ENCODE peak calls at places on chromosomes 4 and X, in eight cellular contexts. J is heart right ventricle, S is GM23338, Q is dorsolateral prefrontal cortex, B is IMR-90, Z is astrocyte of the spinal cord, O is fibroblast of pulmonary artery, F is choroid plexus epithelial cell. P is an unnamed sample.

GRCh38 chr4:99856166-99856565 is 38.1 kb downstream of the LAMTOR3 start:
- DNase-seq in J (no peak), S (no peak), Q (no peak), B (peak; percentile 50), Z (no peak), O (peak; percentile 62), F (peak; percentile 56), P (peak; percentile 4)

GRCh38 chrX:153867671-153868070 is 18.3 kb downstream of the L1CAM start:
- DNase-seq in J (no peak), S (no peak), Q (no peak), B (no peak), Z (no peak), O (no peak), F (no peak), P (no peak)

GRCh38 chr4:83328486-83328885 is 6.2 kb downstream of the HPSE start:
- DNase-seq in J (no peak), S (peak; percentile 79), Q (no peak), B (no peak), Z (no peak), O (no peak), F (peak; percentile 15), P (no peak)

GRCh38 chr4:65416875-65417274 is 253.4 kb downstream of the EPHA5 start:
- DNase-seq in J (peak; percentile 31), S (peak; percentile 14), Q (no peak), B (no peak), Z (peak; percentile 42), O (peak; percentile 7), F (peak; percentile 13), P (no peak)

GRCh38 chr4:9781343-9782135 is at the start of gene DRD5:
- DNase-seq in J (no peak), S (peak; percentile 75), Q (no peak), B (no peak), Z (no peak), O (no peak), F (no peak), P (no peak)

GRCh38 chrX:22128961-22129360 is 96.8 kb downstream of the PHEX start:
- DNase-seq in J (no peak), S (no peak), Q (no peak), B (no peak), Z (no peak), O (no peak), F (no peak), P (no peak)

GRCh38 chr4:138097912-138098600 is 144.1 kb downstream of the SLC7A11 start:
- DNase-seq in J (no peak), S (no peak), Q (no peak), B (no peak), Z (no peak), O (no peak), F (no peak), P (no peak)

GRCh38 chrX:43805579-43805978 is 76.7 kb downstream of the MAOB start:
- DNase-seq in J (no peak), S (no peak), Q (no peak), B (no peak), Z (no peak), O (peak; percentile 5), F (peak; percentile 1), P (no peak)

GRCh38 chr4:188841523-188841922 is 702.3 kb downstream of the TRIML1 start:
- DNase-seq in J (no peak), S (no peak), Q (no peak), B (no peak), Z (no peak), O (no peak), F (peak; percentile 10), P (no peak)

GRCh38 chrX:46961574-46962279 is 49.5 kb downstream of the JADE3 start:
- DNase-seq in J (no peak), S (peak; percentile 5), Q (no peak), B (no peak), Z (no peak), O (no peak), F (no peak), P (no peak)

GRCh38 chrX:49185062-49185394 is 1.1 kb downstream of the PRICKLE3 start:
- DNase-seq in J (no peak), S (peak; percentile 17), Q (no peak), B (no peak), Z (no peak), O (no peak), F (no peak), P (no peak)
- H3K4me3 ChIP-seq in J (peak overlapping the region; percentile 54), S (peak overlapping the region; percentile 63), Q (no peak overlapping the region), B (peak overlapping the region; percentile 32), Z (peak overlapping the region; percentile 31), O (peak overlapping the region; percentile 69), F (peak overlapping the region; percentile 53), P (peak overlapping the region; percentile 60)

DNA sequence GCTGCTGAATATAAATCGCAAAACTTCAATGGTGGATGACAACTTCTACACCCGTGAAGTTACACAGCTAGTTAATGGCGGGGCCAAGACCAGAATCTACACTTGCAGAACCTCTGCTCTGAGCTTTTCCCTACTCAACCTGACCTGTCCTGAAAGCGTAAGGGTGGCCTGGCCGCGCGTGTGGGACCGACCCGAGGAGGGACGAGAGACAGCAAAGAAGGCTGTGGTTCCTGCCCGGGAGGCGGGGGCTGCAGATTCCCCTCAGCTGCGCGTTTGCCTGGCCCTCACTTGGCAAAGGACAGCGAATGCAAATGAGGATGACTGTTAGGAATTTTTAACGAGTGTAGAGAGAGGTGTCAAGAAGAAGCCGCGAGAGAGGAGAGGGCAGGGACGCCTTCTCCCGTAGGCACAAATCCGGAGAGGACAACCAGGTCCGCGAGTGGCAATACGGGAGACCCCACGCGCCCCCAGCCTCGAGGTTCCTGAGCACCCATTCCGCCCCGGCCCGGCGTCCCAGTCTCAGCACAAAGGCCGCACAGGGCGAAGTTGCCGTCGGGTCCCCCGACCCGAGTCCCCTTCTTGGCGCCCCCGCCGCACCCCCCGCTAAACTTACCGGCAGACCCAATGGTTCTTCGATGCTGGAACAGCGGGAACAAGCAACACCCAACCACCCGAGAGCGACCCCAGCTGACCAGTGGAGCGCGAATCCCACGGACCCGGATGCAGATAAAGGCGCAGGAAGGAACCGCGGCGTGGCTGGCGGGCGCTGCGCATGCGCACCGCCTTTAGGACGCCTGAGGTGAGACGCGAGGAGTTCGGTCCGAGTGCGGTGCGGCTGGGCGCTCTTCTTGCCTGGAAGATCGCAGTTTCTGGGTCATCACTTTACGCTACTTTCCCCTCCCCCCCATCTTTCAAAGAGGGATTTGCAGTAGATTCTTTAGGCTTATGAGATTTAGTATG is at the start of gene GNPDA2:
- DNase-seq in J (peak; percentile 91), S (peak; percentile 88), Q (peak; percentile 92), B (peak; percentile 89), Z (peak; percentile 91), O (peak; percentile 93), F (peak; percentile 92), P (peak; percentile 68)
- TF ChIP-seq CTCF in J (peak; percentile 44), S (peak; percentile 44), Q (peak; percentile 46), B (peak; percentile 27), Z (peak; percentile 38), O (peak; percentile 9), F (peak; percentile 39), P (no peak)

DNA sequence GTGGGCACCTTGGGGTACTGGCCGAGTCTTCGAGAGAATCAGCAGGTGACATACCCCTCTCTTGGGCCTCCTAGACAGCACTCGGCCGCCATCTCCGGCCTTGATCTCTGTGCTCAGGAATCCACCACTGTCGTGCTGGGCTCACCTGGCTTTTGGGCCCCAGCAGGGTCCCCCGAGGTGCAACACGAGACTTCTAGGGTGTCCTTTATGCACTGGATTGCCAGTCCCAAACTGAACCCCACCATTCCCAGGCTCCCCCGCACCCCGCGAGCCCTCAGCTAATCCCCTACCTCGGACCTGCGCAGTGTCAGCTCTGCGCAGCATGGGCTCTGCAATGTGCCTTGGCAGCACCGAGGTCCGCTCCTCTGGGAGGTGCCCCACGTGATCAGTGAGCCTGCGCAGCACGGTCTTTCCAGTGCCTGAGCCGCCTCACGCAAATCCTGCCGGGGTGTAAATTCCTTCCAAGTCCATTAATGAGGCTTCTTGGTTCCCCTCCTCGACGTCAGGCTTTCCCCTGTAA is 162.4 kb upstream of the INTU start:
- DNase-seq in J (no peak), S (no peak), Q (no peak), B (no peak), Z (no peak), O (no peak), F (no peak), P (no peak)
- H3K4me3 ChIP-seq in J (no peak overlapping the region), S (no peak overlapping the region), Q (no peak overlapping the region), B (no peak overlapping the region), Z (no peak overlapping the region), O (no peak overlapping the region), F (no peak overlapping the region), P (no peak overlapping the region)

GRCh38 chrX:94676285-94676684 is 1002.3 kb downstream of the FAM133A start:
- DNase-seq in J (no peak), S (peak; percentile 9), Q (no peak), B (no peak), Z (no peak), O (no peak), F (no peak), P (no peak)
- TF ChIP-seq CTCF in J (no peak), S (peak; percentile 41), Q (no peak), B (no peak), Z (no peak), O (no peak), F (no peak), P (no peak)

GRCh38 chr4:20319785-20320184 is 68.1 kb downstream of the SLIT2 start:
- DNase-seq in J (no peak), S (no peak), Q (no peak), B (no peak), Z (no peak), O (no peak), F (no peak), P (no peak)

GRCh38 chr4:20318899-20319291 is 67.2 kb downstream of the SLIT2 start:
- DNase-seq in J (no peak), S (no peak), Q (no peak), B (peak; percentile 11), Z (no peak), O (no peak), F (no peak), P (no peak)

GRCh38 chr4:20320232-20320631 is 68.5 kb downstream of the SLIT2 start:
- DNase-seq in J (no peak), S (no peak), Q (no peak), B (no peak), Z (no peak), O (no peak), F (no peak), P (no peak)

GRCh38 chr4:20318011-20318898 is 66.5 kb downstream of the SLIT2 start:
- DNase-seq in J (no peak), S (no peak), Q (no peak), B (peak; percentile 32), Z (peak; percentile 36), O (no peak), F (no peak), P (no peak)

GRCh38 chr4:20317424-20317985 is 65.8 kb downstream of the SLIT2 start:
- DNase-seq in J (no peak), S (no peak), Q (no peak), B (no peak), Z (no peak), O (no peak), F (no peak), P (no peak)
- H3K4me3 ChIP-seq in J (no peak overlapping the region), S (no peak overlapping the region), Q (no peak overlapping the region), B (no peak overlapping the region), Z (no peak overlapping the region), O (no peak overlapping the region), F (no peak overlapping the region), P (no peak overlapping the region)

DNA sequence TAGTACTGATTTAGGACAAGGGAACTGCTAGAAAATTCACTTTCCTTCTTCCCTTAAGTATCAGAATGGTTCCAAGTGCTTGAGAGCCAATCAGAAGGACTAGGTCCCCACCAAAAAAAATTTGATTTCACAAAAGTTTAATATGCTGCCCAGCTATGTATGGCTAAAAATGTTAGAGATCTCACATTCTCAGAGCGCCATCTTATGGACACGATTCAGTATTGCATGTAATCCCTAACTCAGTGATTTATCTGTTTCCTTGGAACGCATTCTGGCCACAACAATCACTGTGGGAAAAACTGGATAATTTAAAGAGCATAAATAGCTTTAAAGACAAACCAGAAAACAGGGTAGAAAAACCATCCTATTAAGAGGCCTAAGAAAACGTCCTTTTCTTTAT is 255.1 kb upstream of the GPC4 start:
- DNase-seq in J (no peak), S (peak; percentile 59), Q (no peak), B (peak; percentile 31), Z (peak; percentile 50), O (peak; percentile 64), F (peak; percentile 59), P (no peak)
- TF ChIP-seq CTCF in J (peak; percentile 67), S (peak; percentile 72), Q (peak; percentile 68), B (peak; percentile 76), Z (peak; percentile 55), O (peak; percentile 58), F (peak; percentile 59), P (peak; percentile 30)

P was measured in HFF-Myc.